ENCODE peak calls at places on chromosome 20, in nine cellular contexts. C, G, X, H, J, L, F, S and D are unnamed samples.

GRCh38 chr20:46051556-46052323 is 22.7 kb downstream of the SLC12A5 start:
- DNase-seq in S (no peak), L (no peak), G (no peak), C (no peak), H (no peak), F (no peak), J (no peak), X (no peak), D (no peak)

GRCh38 chr20:59084041-59084841 is 41.7 kb upstream of the PRELID3B start:
- DNase-seq in L (no peak), C (no peak), G (no peak), J (no peak), F (peak), S (no peak), X (no peak), H (no peak), D (no peak)

GRCh38 chr20:1900321-1900791 is 5.1 kb downstream of the SIRPA start:
- DNase-seq in F (peak), X (peak), C (no peak), G (peak), S (peak), L (no peak), J (no peak), H (no peak), D (no peak)

GRCh38 chr20:34295284-34295683 is 7.9 kb downstream of the AHCY start:
- DNase-seq in C (no peak), X (no peak), J (no peak), G (no peak), H (no peak), S (no peak), L (no peak), F (no peak), D (no peak)

GRCh38 chr20:3811421-3812258 is 8.7 kb upstream of the AP5S1 start:
- DNase-seq in L (peak), J (peak), S (peak), H (peak), X (no peak), G (peak), C (peak), F (peak), D (peak)

GRCh38 chr20:45792513-45793118 is 862 bp downstream of the DNTTIP1 start:
- DNase-seq in J (no peak), X (no peak), S (no peak), G (no peak), L (no peak), C (no peak), F (no peak), H (no peak), D (no peak)

GRCh38 chr20:46060301-46060881 is 29.4 kb downstream of the NCOA5 start:
- DNase-seq in S (no peak), X (no peak), C (no peak), L (no peak), G (no peak), J (no peak), H (peak), F (no peak), D (no peak)

GRCh38 chr20:49851991-49852390 is 39.4 kb downstream of the SLC9A8 start:
- DNase-seq in C (no peak), F (no peak), X (no peak), G (no peak), J (no peak), H (no peak), S (no peak), L (no peak), D (no peak)

GRCh38 chr20:62352402-62353288 is 14.5 kb downstream of the LAMA5 start:
- DNase-seq in H (no peak), J (no peak), L (no peak), C (no peak), S (peak), F (no peak), X (no peak), G (no peak), D (no peak)

GRCh38 chr20:62119591-62120364 is 2.5 kb upstream of the LSM14B start:
- DNase-seq in L (no peak), S (no peak), X (no peak), H (no peak), G (no peak), J (no peak), F (peak), C (no peak), D (peak)

GRCh38 chr20:45469336-45470261 is at the start of gene WFDC2:
- DNase-seq in J (no peak), C (no peak), F (peak), L (no peak), X (no peak), G (no peak), S (no peak), H (peak), D (no peak)

GRCh38 chr20:21048841-21049273 is 57.3 kb downstream of the LINC00237 start:
- DNase-seq in L (no peak), C (peak), H (no peak), X (peak), F (peak), J (peak), S (no peak), G (peak), D (no peak)

GRCh38 chr20:38723982-38724602 is at the start of gene SLC32A1:
- DNase-seq in H (no peak), C (no peak), G (no peak), L (no peak), F (no peak), J (no peak), S (peak), X (no peak), D (no peak)

GRCh38 chr20:58718121-58718563 is 25.5 kb downstream of the NPEPL1 start:
- DNase-seq in C (no peak), S (no peak), H (no peak), J (no peak), F (no peak), X (peak), G (no peak), L (no peak), D (no peak)

GRCh38 chr20:16363832-16364687 is 209.2 kb downstream of the KIF16B start:
- DNase-seq in S (no peak), G (peak), C (no peak), L (no peak), H (no peak), J (no peak), X (no peak), F (no peak), D (no peak)

GRCh38 chr20:2604506-2604835 is 48.0 kb upstream of the NOP56 start:
- DNase-seq in C (no peak), F (no peak), X (no peak), S (no peak), H (no peak), J (no peak), G (no peak), L (no peak), D (no peak)

GRCh38 chr20:51095755-51096509 is 73.0 kb upstream of the KCNG1 start:
- DNase-seq in H (no peak), J (no peak), C (no peak), S (no peak), F (no peak), L (no peak), X (no peak), G (no peak), D (no peak)

GRCh38 chr20:52191436-52192295 is at the start of gene ZFP64:
- DNase-seq in X (peak), C (peak), L (peak), G (peak), S (peak), H (peak), J (peak), F (peak), D (peak)

GRCh38 chr20:13996265-13996664 is 949 bp downstream of the MACROD2 start:
- DNase-seq in J (no peak), S (no peak), C (no peak), X (no peak), L (no peak), G (no peak), H (no peak), F (no peak), D (no peak)

GRCh38 chr20:10074513-10074912 is 39.7 kb downstream of the ANKEF1 start:
- DNase-seq in L (no peak), J (no peak), S (peak), H (no peak), F (no peak), C (no peak), X (no peak), G (peak), D (no peak)

GRCh38 chr20:4962257-4962855 is 39.0 kb downstream of the SLC23A2 start:
- DNase-seq in S (no peak), X (no peak), J (no peak), L (no peak), G (no peak), C (peak), H (no peak), F (no peak), D (no peak)

GRCh38 chr20:63532449-63532971 is 4.7 kb downstream of the PTK6 start:
- DNase-seq in X (no peak), F (no peak), C (no peak), S (peak), H (no peak), J (no peak), G (no peak), L (no peak), D (no peak)

GRCh38 chr20:36565520-36565919 is 7.9 kb upstream of the TGIF2 start:
- DNase-seq in X (no peak), L (no peak), J (no peak), G (no peak), F (no peak), H (no peak), C (no peak), S (no peak), D (no peak)